ENCODE peak calls at places on chromosomes 3 and 15, in eight cellular contexts. V is adrenal gland; S is stimulated activated naive B cell treated with anti-CD40 and anti-IgM and Interleukin-4, amounts not matched to agents 10 μg/mL and 1 μg/mL and 100 μg/mL, for 72 hours; E is activated naive CD4-positive, alpha-beta T cell treated with anti-CD3 and anti-CD28 coated beads, Interleukin-2, amount 10 ng/mL, durations not matched to agents 7 days and 5 days; X is HT1080; D is iPS-NIHi11; R is thoracic aorta; W is smooth muscle cell of the brain vasculature. C is an unnamed sample.

GRCh38 chr15:79003301-79003700 is 58.5 kb upstream of the CTSH start:
- DNase-seq in V (no peak), E (no peak), R (no peak), S (no peak), W (no peak), D (no peak), X (peak), C (no peak)

GRCh38 chr3:79973917-79974595 is 206.3 kb upstream of the ROBO1 start:
- DNase-seq in R (no peak), W (no peak), E (no peak), D (no peak), S (no peak), V (no peak), X (no peak), C (no peak)

GRCh38 chr3:5391226-5391625 is 203.7 kb downstream of the EDEM1 start:
- DNase-seq in V (no peak), D (no peak), X (no peak), W (no peak), E (no peak), R (no peak), S (no peak), C (no peak)

GRCh38 chr3:82939491-82940097 is 1178.1 kb upstream of the GBE1 start:
- DNase-seq in S (no peak), X (no peak), V (no peak), W (no peak), E (peak), D (no peak), R (no peak), C (no peak)

GRCh38 chr15:60212536-60212935 is 185.2 kb downstream of the ANXA2 start:
- DNase-seq in V (no peak), W (no peak), X (peak), D (no peak), E (no peak), R (no peak), S (no peak), C (peak)

GRCh38 chr3:186938716-186939115 is 8.4 kb downstream of the ST6GAL1 start:
- DNase-seq in X (no peak), E (no peak), R (no peak), S (no peak), D (no peak), V (no peak), W (no peak), C (no peak)

GRCh38 chr3:37604336-37604833 is 257.3 kb upstream of the CTDSPL start:
- DNase-seq in W (no peak), D (no peak), R (no peak), S (no peak), X (no peak), E (no peak), V (no peak), C (peak)

GRCh38 chr3:65979731-65980130 is 59.0 kb downstream of the MAGI1 start:
- DNase-seq in S (no peak), W (no peak), R (no peak), X (peak), E (no peak), V (peak), D (no peak), C (no peak)

GRCh38 chr15:77266708-77267387 is 153.1 kb downstream of the PEAK1 start:
- DNase-seq in S (no peak), X (peak), E (no peak), W (peak), V (no peak), D (no peak), R (no peak), C (peak)

GRCh38 chr15:83144771-83145170 is 37.3 kb downstream of the TM6SF1 start:
- DNase-seq in X (no peak), W (no peak), D (no peak), V (no peak), E (no peak), S (no peak), R (no peak), C (no peak)

GRCh38 chr15:81363261-81363660 is 10.8 kb downstream of the TMC3 start:
- DNase-seq in D (no peak), E (no peak), S (no peak), X (no peak), R (no peak), V (no peak), W (no peak), C (no peak)

GRCh38 chr3:161197855-161198836 is 23.0 kb upstream of the NMD3 start:
- DNase-seq in R (no peak), E (no peak), D (no peak), S (no peak), X (peak), W (no peak), V (no peak), C (no peak)

GRCh38 chr3:13540332-13540995 is 8.5 kb upstream of the FBLN2 start:
- DNase-seq in W (no peak), X (no peak), S (no peak), D (no peak), V (no peak), R (no peak), E (no peak), C (no peak)

GRCh38 chr15:70954733-70955132 is 62.1 kb downstream of the LRRC49 start:
- DNase-seq in W (no peak), S (no peak), X (no peak), D (no peak), V (no peak), E (no peak), R (no peak), C (no peak)

GRCh38 chr15:97547381-97547780 is 413.1 kb upstream of the ARRDC4 start:
- DNase-seq in W (no peak), R (no peak), D (no peak), E (no peak), X (peak), S (no peak), V (no peak), C (no peak)